ENCODE peak calls at places on chromosome 19, in five cellular contexts. K, O, I, Z and Q are unnamed samples.

GRCh38 chr19:17109962-17110598 is 34.5 kb downstream of the MYO9B start:
- DNase-seq in K (no peak), O (no peak), I (no peak), Z (no peak), Q (no peak)

GRCh38 chr19:50478901-50479715 is 2.5 kb upstream of the GARIN5A start:
- DNase-seq in K (no peak), O (peak; percentile 38), I (no peak), Z (peak; percentile 89), Q (peak; percentile 82)

GRCh38 chr19:31418692-31419430 is 69.6 kb upstream of the TSHZ3 start:
- DNase-seq in K (no peak), O (no peak), I (no peak), Z (peak; percentile 95), Q (peak; percentile 92)

GRCh38 chr19:4012975-4013634 is 5.6 kb downstream of the PIAS4 start:
- DNase-seq in K (peak; percentile 6), O (no peak), I (no peak), Z (no peak), Q (no peak)

GRCh38 chr19:1135454-1135853 is 31.7 kb downstream of the GPX4 start:
- DNase-seq in K (no peak), O (no peak), I (no peak), Z (no peak), Q (no peak)

GRCh38 chr19:47096721-47097120 is 16.9 kb downstream of the ZC3H4 start:
- DNase-seq in K (no peak), O (no peak), I (no peak), Z (no peak), Q (no peak)

GRCh38 chr19:17942582-17943283 is 9.9 kb downstream of the CCDC124 start:
- DNase-seq in K (no peak), O (no peak), I (no peak), Z (peak; percentile 85), Q (no peak)

GRCh38 chr19:10899171-10899653 is 27.9 kb downstream of the CARM1 start:
- DNase-seq in K (peak; percentile 83), O (peak; percentile 95), I (no peak), Z (no peak), Q (no peak)

GRCh38 chr19:30896551-30896950 is 452.7 kb downstream of the TSHZ3 start:
- DNase-seq in K (no peak), O (no peak), I (no peak), Z (peak; percentile 65), Q (no peak)

GRCh38 chr19:16234552-16235445 is 37.1 kb downstream of the AP1M1 start:
- DNase-seq in K (peak; percentile 12), O (no peak), I (no peak), Z (no peak), Q (no peak)

GRCh38 chr19:12676384-12676792 is 5.3 kb downstream of the DHPS start:
- DNase-seq in K (peak; percentile 87), O (peak; percentile 92), I (peak; percentile 67), Z (peak; percentile 96), Q (no peak)

GRCh38 chr19:5864725-5865486 is 5.4 kb downstream of the FUT5 start:
- DNase-seq in K (peak; percentile 19), O (no peak), I (no peak), Z (peak; percentile 28), Q (no peak)

GRCh38 chr19:16920816-16921529 is 32.2 kb downstream of the F2RL3 start:
- DNase-seq in K (no peak), O (peak; percentile 90), I (peak; percentile 42), Z (no peak), Q (no peak)

GRCh38 chr19:9937001-9937411 is 691 bp upstream of the OLFM2 start:
- DNase-seq in K (peak; percentile 35), O (no peak), I (no peak), Z (peak; percentile 92), Q (no peak)

GRCh38 chr19:10639836-10640235 is 14.3 kb upstream of the ILF3 start:
- DNase-seq in K (no peak), O (no peak), I (no peak), Z (no peak), Q (no peak)

DNA sequence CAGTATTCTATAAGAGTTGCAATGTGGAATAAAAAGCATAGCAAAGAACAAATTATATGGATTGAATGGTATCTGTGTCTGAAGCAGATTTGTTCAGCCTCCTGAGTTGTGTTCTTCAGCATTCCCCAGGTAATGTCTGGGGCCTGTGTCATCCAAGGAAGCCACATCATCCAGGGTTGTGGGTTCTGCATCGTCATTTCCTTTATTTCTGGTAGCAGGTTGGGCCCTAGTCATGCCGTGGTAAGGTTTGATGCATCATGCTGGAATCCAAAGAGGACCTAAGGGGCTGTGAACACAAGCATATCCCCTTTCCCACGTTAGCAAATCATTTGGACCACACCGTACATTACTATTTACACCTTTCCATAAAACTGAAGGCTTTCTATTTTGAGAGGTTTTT is 131.0 kb upstream of the ZNF91 start:
- DNase-seq in K (no peak), O (peak; percentile 34), I (no peak), Z (no peak), Q (no peak)
- H3K4me2 ChIP-seq in K (no peak overlapping the region), O (no peak overlapping the region), I (no peak overlapping the region), Z (no peak overlapping the region), Q (no peak overlapping the region)

DNA sequence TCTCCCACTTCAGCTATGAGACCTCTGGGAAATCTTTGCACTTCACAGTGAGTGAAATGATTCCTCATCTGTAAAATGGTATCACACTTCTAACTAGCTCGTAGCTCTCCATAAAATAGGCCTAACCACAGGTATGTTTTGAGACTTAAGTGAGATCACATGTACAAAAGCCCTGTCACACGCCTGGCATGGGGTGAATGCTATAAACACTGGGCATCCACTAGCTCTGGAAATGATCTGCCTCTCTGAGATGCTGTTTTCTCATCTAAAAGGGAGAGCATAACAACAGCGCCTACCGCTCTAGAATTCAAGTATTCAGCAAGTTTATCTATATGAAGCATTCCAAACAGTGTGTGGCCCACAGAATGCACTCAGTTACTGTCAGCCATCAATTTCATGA is 2.2 kb downstream of the AKT2 start:
- DNase-seq in K (no peak), O (no peak), I (no peak), Z (no peak), Q (no peak)
- H3K4me1 ChIP-seq in K (peaks cover 33% of the 10 kb centered on the region), O (peaks cover 5% of the 10 kb centered on the region), I (peaks cover 18% of the 10 kb centered on the region), Z (peaks cover 14% of the 10 kb centered on the region), Q (no peaks in the 10 kb centered on the region)

DNA sequence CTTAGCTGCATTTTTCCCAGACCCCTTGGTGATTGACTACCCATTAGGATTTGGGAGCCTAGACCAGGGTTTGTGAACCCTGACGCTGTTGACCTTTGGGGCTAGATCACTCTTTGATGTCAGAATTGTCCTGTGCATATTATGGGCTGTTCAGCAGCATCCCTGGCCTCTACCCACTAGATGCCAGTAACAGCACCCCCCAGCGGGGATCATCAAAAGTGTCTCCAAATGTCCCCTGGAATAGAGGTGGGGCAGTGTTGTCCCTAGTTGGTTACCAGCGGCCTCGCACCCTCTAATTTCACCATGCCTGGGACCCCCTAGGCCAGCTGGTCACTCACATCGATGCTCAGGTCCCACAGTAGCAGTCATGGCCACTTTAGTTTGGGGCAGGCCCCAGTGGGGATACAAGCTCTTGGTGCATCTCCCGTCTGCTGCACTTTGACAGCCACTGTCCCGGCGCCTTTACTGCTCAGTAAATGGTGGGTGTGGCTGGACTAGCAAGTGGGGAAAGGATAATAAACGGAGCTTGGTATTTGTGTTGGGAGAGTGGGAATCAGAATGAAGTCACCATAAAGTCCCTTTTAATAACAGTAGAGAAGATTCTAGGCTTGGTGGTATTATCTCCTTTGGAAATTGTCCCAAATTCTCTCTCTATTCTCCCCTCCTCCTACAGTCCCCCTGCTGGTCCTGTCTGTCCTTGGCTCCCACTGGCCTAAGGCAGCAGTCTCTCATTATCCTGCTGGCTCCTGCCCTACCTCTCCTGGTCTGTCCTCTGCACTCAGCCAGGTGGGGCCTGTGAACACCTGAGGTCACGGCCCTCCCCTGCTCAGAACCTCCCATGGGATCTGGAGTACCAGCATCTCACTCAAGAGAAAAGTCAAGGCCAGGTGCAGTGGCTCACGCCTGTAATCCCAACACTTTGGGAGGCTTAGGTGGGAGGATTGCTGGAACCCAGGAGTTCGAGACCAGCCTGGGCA is 80.6 kb downstream of the SIPA1L3 start:
- DNase-seq in K (no peak), O (no peak), I (no peak), Z (peak; percentile 77), Q (no peak)
- H3K4me2 ChIP-seq in K (no peak overlapping the region), O (no peak overlapping the region), I (no peak overlapping the region), Z (peak overlapping the region; percentile 60), Q (no peak overlapping the region)

GRCh38 chr19:44753932-44754742 is 5.6 kb downstream of the BCL3 start:
- DNase-seq in K (peak; percentile 72), O (peak; percentile 74), I (no peak), Z (peak; percentile 81), Q (peak; percentile 76)

GRCh38 chr19:44753619-44753931 is 5.1 kb downstream of the BCL3 start:
- DNase-seq in K (no peak), O (no peak), I (no peak), Z (no peak), Q (no peak)

GRCh38 chr19:44755219-44755618 is 6.7 kb downstream of the BCL3 start:
- DNase-seq in K (no peak), O (no peak), I (no peak), Z (no peak), Q (no peak)

GRCh38 chr19:44756089-44756562 is 7.6 kb downstream of the BCL3 start:
- DNase-seq in K (no peak), O (no peak), I (no peak), Z (no peak), Q (no peak)

GRCh38 chr19:44754743-44755066 is 6.2 kb downstream of the BCL3 start:
- DNase-seq in K (no peak), O (no peak), I (no peak), Z (peak; percentile 43), Q (no peak)
- H3K4me1 ChIP-seq in K (peaks cover 21% of the 10 kb centered on the region), O (peaks cover 42% of the 10 kb centered on the region), I (peaks cover 59% of the 10 kb centered on the region), Z (peaks cover 33% of the 10 kb centered on the region), Q (peaks cover 16% of the 10 kb centered on the region)

GRCh38 chr19:48443731-48444128 is 2.1 kb upstream of the GRWD1 start:
- DNase-seq in K (no peak), O (no peak), I (no peak), Z (peak; percentile 31), Q (no peak)
- H3K4me2 ChIP-seq in K (peak overlapping the region; percentile 99), O (peak overlapping the region; percentile 99), I (no peak overlapping the region), Z (peak overlapping the region; percentile 86), Q (no peak overlapping the region)

DNA sequence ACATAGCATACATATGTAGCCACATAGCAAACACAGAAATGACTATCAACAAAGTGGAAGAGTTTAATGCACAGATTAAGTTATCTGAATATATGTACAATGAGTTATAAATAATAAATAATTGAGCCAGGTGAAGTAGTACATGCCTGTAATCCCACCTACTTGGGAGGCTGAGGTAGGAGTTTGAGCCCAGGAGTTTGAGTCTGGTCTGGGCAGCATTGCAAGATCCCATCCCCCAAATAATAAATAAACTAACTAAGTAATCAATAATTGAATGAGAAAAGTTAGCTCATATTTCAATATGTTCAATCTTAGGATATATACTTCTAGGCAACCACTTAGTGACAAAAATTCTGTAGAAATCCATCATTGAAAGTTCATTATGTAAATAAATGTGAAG is 1.7 kb downstream of the CARD8 start:
- DNase-seq in K (no peak), O (no peak), I (no peak), Z (no peak), Q (no peak)
- H3K4me1 ChIP-seq in K (no peaks in the 10 kb centered on the region), O (peaks cover 12% of the 10 kb centered on the region), I (peaks cover 4% of the 10 kb centered on the region), Z (peaks cover 7% of the 10 kb centered on the region), Q (no peaks in the 10 kb centered on the region)

GRCh38 chr19:41862445-41862986 is 2.5 kb downstream of the RPS19 start:
- DNase-seq in K (no peak), O (no peak), I (no peak), Z (no peak), Q (no peak)
- H3K4me2 ChIP-seq in K (peak overlapping the region; percentile 88), O (peak overlapping the region; percentile 98), I (peak overlapping the region; percentile 88), Z (peak overlapping the region; percentile 99), Q (peak overlapping the region; percentile 97)